ENCODE peak calls at places on chromosome 4, in six cellular contexts. A is ascending aorta, P is sigmoid colon, U is aorta, F is GM23248, X is breast epithelium. Q is an unnamed sample.

GRCh38 chr4:158446106-158446505 is 75.6 kb upstream of the RXFP1 start:
- DNase-seq in F (peak; percentile 85), P (no peak), A (no peak), X (no peak), U (no peak), Q (no peak)

GRCh38 chr4:99404595-99405287 is 30.4 kb downstream of the ADH7 start:
- DNase-seq in A (no peak), F (peak; percentile 93), U (peak; percentile 62), P (no peak), X (no peak), Q (no peak)

GRCh38 chr4:122633211-122633610 is 12.3 kb upstream of the IL21 start:
- DNase-seq in A (no peak), X (no peak), P (no peak), F (peak; percentile 30), U (no peak), Q (no peak)

GRCh38 chr4:39699676-39700409 is 1.9 kb downstream of the UBE2K start:
- DNase-seq in X (no peak), A (no peak), P (no peak), F (peak; percentile 58), U (no peak), Q (no peak)

GRCh38 chr4:111808174-111808573 is 337.1 kb upstream of the FAM241A start:
- DNase-seq in F (no peak), U (no peak), X (no peak), A (no peak), P (no peak), Q (no peak)

GRCh38 chr4:117873779-117874178 is 160.5 kb upstream of the NDST3 start:
- DNase-seq in P (no peak), U (no peak), F (no peak), X (no peak), A (no peak), Q (no peak)

GRCh38 chr4:13665711-13666660 is 38.5 kb upstream of the BOD1L1 start:
- DNase-seq in X (no peak), P (no peak), F (no peak), U (no peak), A (no peak), Q (no peak)

GRCh38 chr4:25896782-25897539 is 17.1 kb upstream of the SMIM20 start:
- DNase-seq in F (no peak), P (no peak), X (no peak), A (no peak), U (no peak), Q (no peak)

GRCh38 chr4:25212822-25213221 is 21.0 kb upstream of the PI4K2B start:
- DNase-seq in U (no peak), A (no peak), P (no peak), X (no peak), F (no peak), Q (no peak)

DNA sequence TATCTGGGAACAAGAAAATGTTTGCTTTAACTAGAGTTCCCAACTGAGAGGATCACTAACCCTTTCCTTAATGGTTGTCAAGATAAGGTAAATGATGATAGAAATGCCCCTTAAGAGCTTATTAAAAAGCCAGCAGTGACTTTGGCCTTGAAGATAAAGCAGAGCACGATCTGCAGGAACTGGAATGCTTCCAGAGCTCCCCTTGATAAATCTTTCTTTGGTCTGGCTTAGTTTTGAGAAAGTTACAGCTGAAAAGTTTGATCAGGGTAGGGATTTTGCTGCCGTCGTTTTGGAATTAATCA is 64.0 kb downstream of the PTTG2 start:
- DNase-seq in U (no peak), X (no peak), P (no peak), F (no peak), A (no peak), Q (no peak)
- H3K4me3 ChIP-seq in U (no peak overlapping the region), X (no peak overlapping the region), P (no peak overlapping the region), F (no peak overlapping the region), A (no peak overlapping the region), Q (no peak overlapping the region)

GRCh38 chr4:38102942-38103604 is 142.9 kb downstream of the PTTG2 start:
- DNase-seq in U (no peak), A (no peak), P (no peak), X (no peak), F (no peak), Q (no peak)
- H3K36me3 ChIP-seq in U (peaks cover 7% of the 10 kb centered on the region), A (peaks cover 10% of the 10 kb centered on the region), P (peaks cover 17% of the 10 kb centered on the region), X (no peaks in the 10 kb centered on the region), F (no peaks in the 10 kb centered on the region), Q (no peaks in the 10 kb centered on the region)

GRCh38 chr4:83115656-83116285 is 1.2 kb upstream of the PLAC8 start:
- DNase-seq in F (no peak), X (no peak), A (no peak), U (no peak), P (no peak), Q (no peak)
- H3K4me3 ChIP-seq in F (no peak overlapping the region), X (no peak overlapping the region), A (no peak overlapping the region), U (no peak overlapping the region), P (no peak overlapping the region), Q (no peak overlapping the region)

DNA sequence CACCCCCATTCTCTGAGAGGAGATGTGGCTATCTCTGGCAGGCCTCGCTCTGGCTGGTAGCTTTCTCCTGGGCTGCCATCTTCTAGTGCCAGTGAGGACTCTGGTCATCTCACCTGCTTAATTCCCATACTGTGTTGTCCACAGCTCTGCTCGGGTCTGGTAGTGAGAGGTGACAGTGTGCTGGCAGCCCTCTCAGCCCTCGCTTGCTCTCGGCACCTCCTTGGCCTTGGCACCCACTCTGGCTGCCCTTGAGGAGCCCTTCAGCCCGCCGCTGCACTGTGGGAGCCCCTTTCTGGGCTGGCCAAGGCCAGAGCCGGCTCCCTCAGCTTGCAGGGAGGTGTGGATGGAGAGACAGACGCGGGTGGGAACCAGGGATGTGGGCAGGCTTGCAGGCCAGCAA is 52.7 kb downstream of the CPLX1 start:
- DNase-seq in F (no peak), X (no peak), A (no peak), U (no peak), P (no peak), Q (no peak)
- H3K36me3 ChIP-seq in F (peaks cover 30% of the 10 kb centered on the region), X (no peaks in the 10 kb centered on the region), A (peaks cover 67% of the 10 kb centered on the region), U (peaks cover 18% of the 10 kb centered on the region), P (peaks cover 8% of the 10 kb centered on the region), Q (peaks cover 62% of the 10 kb centered on the region)

DNA sequence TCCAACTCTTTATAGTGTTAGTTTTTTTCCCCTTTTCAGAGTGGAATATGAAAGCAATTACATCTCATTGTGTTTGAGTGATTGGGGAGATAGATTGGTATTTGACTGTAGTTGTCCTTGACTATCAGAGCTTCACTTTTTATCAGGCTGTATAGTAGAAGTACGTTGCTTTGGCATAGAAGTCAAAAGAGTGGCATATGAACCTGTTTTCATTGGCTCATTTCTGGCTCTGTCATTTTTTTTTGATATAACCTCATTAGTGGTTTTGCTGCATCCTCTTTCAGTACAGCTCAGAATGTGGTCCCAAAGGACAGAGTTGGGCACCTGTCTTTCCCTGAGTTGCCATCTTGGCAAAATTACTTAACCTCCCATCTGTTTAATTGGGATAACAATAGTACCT is 1.4 kb downstream of the TMA16 start:
- DNase-seq in A (no peak), U (no peak), X (no peak), F (no peak), P (no peak), Q (no peak)
- H3K4me3 ChIP-seq in A (peak overlapping the region; percentile 83), U (no peak overlapping the region), X (no peak overlapping the region), F (peak overlapping the region; percentile 100), P (no peak overlapping the region), Q (peak overlapping the region; percentile 100)

GRCh38 chr4:8376361-8377102 is 64.0 kb downstream of the ACOX3 start:
- DNase-seq in F (no peak), A (no peak), U (peak; percentile 37), P (peak; percentile 60), X (no peak), Q (no peak)

GRCh38 chr4:8373270-8373972 is 67.1 kb downstream of the ACOX3 start:
- DNase-seq in F (no peak), P (no peak), X (no peak), A (no peak), U (peak; percentile 38), Q (no peak)

GRCh38 chr4:8373973-8374545 is 66.5 kb downstream of the ACOX3 start:
- DNase-seq in X (no peak), U (peak; percentile 28), A (no peak), F (no peak), P (no peak), Q (no peak)

GRCh38 chr4:8377103-8378075 is 63.1 kb downstream of the ACOX3 start:
- DNase-seq in A (no peak), P (peak; percentile 53), F (no peak), U (peak; percentile 35), X (no peak), Q (no peak)

GRCh38 chr4:8374851-8375649 is 65.5 kb downstream of the ACOX3 start:
- DNase-seq in P (no peak), F (no peak), U (peak; percentile 50), A (no peak), X (no peak), Q (no peak)
- H3K36me3 ChIP-seq in P (no peaks in the 10 kb centered on the region), F (no peaks in the 10 kb centered on the region), U (no peaks in the 10 kb centered on the region), A (peaks cover 38% of the 10 kb centered on the region), X (no peaks in the 10 kb centered on the region), Q (no peaks in the 10 kb centered on the region)

GRCh38 chr4:76691767-76692689 is 205.9 kb downstream of the SOWAHB start:
- DNase-seq in X (no peak), U (no peak), F (no peak), A (no peak), P (no peak), Q (no peak)
- H3K4me3 ChIP-seq in X (no peak overlapping the region), U (peak overlapping the region; percentile 69), F (no peak overlapping the region), A (peak overlapping the region; percentile 15), P (no peak overlapping the region), Q (no peak overlapping the region)

Q was measured in SK-N-MC.